ENCODE peak calls at places on chromosomes 11 and 22, in seven cellular contexts. W is keratinocyte, T is endothelial cell of umbilical vein, M is IMR-90, B is fibroblast of lung, N is colonic mucosa, Y is NT2/D1. O is an unnamed sample.

GRCh38 chr22:39314251-39314971 is 5.0 kb downstream of the RPL3 start:
- DNase-seq in W (peak; percentile 59), T (no peak), M (no peak), B (no peak), N (no peak), Y (no peak), O (no peak)

GRCh38 chr22:32994046-32994827 is 63.9 kb downstream of the SYN3 start:
- DNase-seq in W (no peak), T (no peak), M (no peak), B (no peak), N (no peak), Y (no peak), O (no peak)

GRCh38 chr22:35437038-35437437 is 37.1 kb downstream of the MCM5 start:
- DNase-seq in W (no peak), T (no peak), M (no peak), B (no peak), N (no peak), Y (no peak), O (no peak)

GRCh38 chr22:17575151-17575550 is 11.9 kb downstream of the SLC25A18 start:
- DNase-seq in W (no peak), T (no peak), M (no peak), B (no peak), N (no peak), Y (no peak), O (no peak)

GRCh38 chr11:116788534-116788933 is 711 bp upstream of the ZPR1 start:
- DNase-seq in W (no peak), T (no peak), M (no peak), B (no peak), N (no peak), Y (no peak), O (no peak)

GRCh38 chr11:65290448-65291165 is 24.1 kb upstream of the CDC42EP2 start:
- DNase-seq in W (no peak), T (peak; percentile 87), M (peak; percentile 100), B (peak; percentile 100), N (peak; percentile 85), Y (no peak), O (no peak)

GRCh38 chr11:94602430-94603372 is 35.5 kb downstream of the PIWIL4 start:
- DNase-seq in W (no peak), T (peak; percentile 66), M (peak; percentile 86), B (peak; percentile 88), N (no peak), Y (peak; percentile 61), O (no peak)

GRCh38 chr11:105609341-105609781 is 512 bp upstream of the GRIA4 start:
- DNase-seq in W (no peak), T (peak; percentile 39), M (peak; percentile 17), B (peak; percentile 13), N (peak; percentile 21), Y (peak; percentile 23), O (peak; percentile 7)

GRCh38 chr11:55967914-55968313 is 1.8 kb downstream of the OR10AG1 start:
- DNase-seq in W (no peak), T (no peak), M (no peak), B (no peak), N (no peak), Y (no peak), O (no peak)

GRCh38 chr11:107683070-107683469 is 28.8 kb downstream of the SLN start:
- DNase-seq in W (no peak), T (no peak), M (no peak), B (no peak), N (no peak), Y (no peak), O (no peak)

GRCh38 chr11:104870910-104871309 is 27.4 kb downstream of the CASP12 start:
- DNase-seq in W (no peak), T (no peak), M (peak; percentile 62), B (peak; percentile 29), N (no peak), Y (no peak), O (no peak)

GRCh38 chr11:16782226-16782919 is 43.9 kb downstream of the C11orf58 start:
- DNase-seq in W (no peak), T (no peak), M (no peak), B (no peak), N (no peak), Y (no peak), O (no peak)

GRCh38 chr11:46387919-46388618 is 3.5 kb downstream of the CHRM4 start:
- DNase-seq in W (no peak), T (no peak), M (no peak), B (no peak), N (no peak), Y (no peak), O (no peak)

GRCh38 chr22:20752104-20752741 is 21.7 kb upstream of the SERPIND1 start:
- DNase-seq in W (no peak), T (no peak), M (no peak), B (no peak), N (no peak), Y (no peak), O (no peak)

GRCh38 chr11:128895505-128895904 is 4.3 kb downstream of the KCNJ5 start:
- DNase-seq in W (no peak), T (no peak), M (no peak), B (no peak), N (no peak), Y (no peak), O (no peak)

GRCh38 chr11:60914620-60915249 is 777 bp downstream of the TMEM109 start:
- DNase-seq in W (no peak), T (peak; percentile 66), M (peak; percentile 34), B (peak; percentile 31), N (peak; percentile 52), Y (no peak), O (peak; percentile 58)

GRCh38 chr11:60912223-60912850 is 1.6 kb upstream of the TMEM109 start:
- DNase-seq in W (no peak), T (no peak), M (no peak), B (no peak), N (no peak), Y (no peak), O (no peak)

GRCh38 chr11:60910711-60911366 is 3.1 kb upstream of the TMEM109 start:
- DNase-seq in W (no peak), T (no peak), M (no peak), B (no peak), N (no peak), Y (no peak), O (no peak)

GRCh38 chr11:60913793-60914619 is at the start of gene TMEM109:
- DNase-seq in W (no peak), T (peak; percentile 98), M (peak; percentile 86), B (peak; percentile 90), N (peak; percentile 91), Y (peak; percentile 84), O (peak; percentile 89)

DNA sequence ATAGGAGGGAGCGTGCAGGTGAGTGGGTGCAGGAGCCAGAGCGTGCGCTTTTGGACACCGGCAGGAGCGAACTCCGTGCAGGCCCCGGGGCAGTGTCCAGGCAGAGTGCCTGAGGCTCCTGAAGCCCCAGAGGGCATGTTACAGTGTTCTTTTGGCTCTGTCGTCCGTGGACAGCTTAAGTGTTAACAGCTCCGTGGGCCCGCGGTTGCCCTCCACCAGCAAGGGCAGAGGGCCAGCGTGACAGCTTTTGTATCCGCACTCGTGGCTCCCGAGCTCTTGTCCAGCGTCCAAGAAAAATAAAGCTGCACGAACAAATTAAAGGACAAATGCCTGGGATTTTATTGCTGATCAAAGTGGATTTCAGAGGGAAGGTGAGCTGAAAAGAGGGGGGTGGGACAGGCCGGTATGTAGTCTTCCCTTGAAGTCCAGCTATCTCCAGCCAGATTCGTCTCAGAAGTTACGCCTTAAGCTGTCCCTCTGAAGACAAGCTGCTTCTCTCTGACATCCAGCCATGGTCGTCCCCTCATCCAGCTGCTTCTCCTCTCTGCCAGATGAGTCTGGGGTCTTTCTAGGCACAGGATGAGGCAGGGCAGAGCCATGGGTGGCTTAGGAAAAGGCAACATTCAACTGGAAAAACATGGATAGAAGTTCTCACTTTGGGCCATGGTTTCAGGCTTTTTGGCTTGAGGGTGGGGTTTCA is 957 bp upstream of the TMEM109 start:
- DNase-seq in W (no peak), T (peak; percentile 22), M (no peak), B (no peak), N (no peak), Y (no peak), O (no peak)
- H3K4me3 ChIP-seq in W (no peak overlapping the region), T (no peak overlapping the region), M (no peak overlapping the region), B (no peak overlapping the region), N (peak overlapping the region; percentile 78), Y (peak overlapping the region; percentile 80), O (no peak overlapping the region)

GRCh38 chr11:69645801-69646492 is 5.0 kb downstream of the CCND1 start:
- DNase-seq in W (no peak), T (no peak), M (no peak), B (no peak), N (no peak), Y (no peak), O (no peak)
- H3K9ac ChIP-seq in W (no peak overlapping the region), T (no peak overlapping the region), M (no peak overlapping the region), B (no peak overlapping the region), N (no peak overlapping the region), Y (peak overlapping the region; percentile 64), O (no peak overlapping the region)

DNA sequence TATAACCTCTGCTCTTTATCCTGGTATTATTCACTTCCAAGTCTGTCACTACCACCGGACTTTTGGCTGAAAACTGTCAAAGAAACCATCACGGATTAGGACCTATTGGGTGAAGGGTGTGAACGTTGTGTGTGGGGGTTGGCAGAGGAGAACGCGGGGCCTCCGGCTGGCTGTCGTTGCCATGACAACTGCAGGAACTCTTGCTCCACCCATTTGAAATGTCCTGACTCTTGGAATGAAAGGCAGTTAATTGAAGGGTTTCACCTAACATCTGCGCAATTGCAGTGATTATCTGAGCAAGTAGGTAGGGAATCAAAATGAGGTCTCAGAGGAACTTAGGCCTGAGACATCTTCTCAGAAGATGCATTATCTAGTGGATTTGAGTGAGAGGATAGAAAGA is 60.9 kb upstream of the CLMP start:
- DNase-seq in W (no peak), T (no peak), M (no peak), B (peak; percentile 45), N (no peak), Y (no peak), O (no peak)
- H3K4me3 ChIP-seq in W (no peak overlapping the region), T (no peak overlapping the region), M (no peak overlapping the region), B (no peak overlapping the region), N (no peak overlapping the region), Y (no peak overlapping the region), O (no peak overlapping the region)

GRCh38 chr22:45910928-45911467 is 66.0 kb downstream of the WNT7B start:
- DNase-seq in W (no peak), T (no peak), M (no peak), B (no peak), N (no peak), Y (no peak), O (no peak)

GRCh38 chr22:45911601-45912271 is 65.2 kb downstream of the WNT7B start:
- DNase-seq in W (peak; percentile 25), T (no peak), M (no peak), B (peak; percentile 52), N (no peak), Y (no peak), O (no peak)

GRCh38 chr22:45914309-45914708 is 62.7 kb downstream of the WNT7B start:
- DNase-seq in W (no peak), T (no peak), M (no peak), B (no peak), N (no peak), Y (no peak), O (no peak)

GRCh38 chr22:45915151-45915550 is 61.8 kb downstream of the WNT7B start:
- DNase-seq in W (no peak), T (no peak), M (no peak), B (no peak), N (no peak), Y (no peak), O (no peak)

DNA sequence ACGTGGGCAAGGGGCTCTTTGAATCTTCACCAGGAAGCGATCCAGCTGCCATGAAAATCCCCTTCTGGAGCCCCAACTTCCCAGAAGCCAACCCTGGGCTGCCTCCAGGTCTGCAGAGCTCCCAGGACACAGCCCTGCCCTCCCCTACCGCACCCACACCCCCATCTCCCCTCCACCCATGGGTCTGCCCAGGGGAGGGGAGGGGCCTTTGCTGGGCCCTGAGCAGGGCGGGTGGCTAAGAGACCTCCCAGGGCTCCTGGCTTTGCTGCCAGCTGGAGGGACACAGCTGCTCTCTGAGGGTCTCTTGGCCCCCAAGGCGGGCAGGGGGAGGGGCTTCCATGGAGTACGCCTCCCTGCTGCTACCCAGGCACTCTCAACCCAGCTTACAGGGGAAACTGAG is 64.1 kb downstream of the WNT7B start:
- DNase-seq in W (no peak), T (no peak), M (no peak), B (no peak), N (no peak), Y (no peak), O (no peak)
- H3K9ac ChIP-seq in W (no peak overlapping the region), T (no peak overlapping the region), M (no peak overlapping the region), B (no peak overlapping the region), N (no peak overlapping the region), Y (no peak overlapping the region), O (no peak overlapping the region)